ENCODE peak calls at places on chromosomes 2 and 18, in four cellular contexts. J is Panc1, M is tibial artery, N is AG09319. L is an unnamed sample.

GRCh38 chr2:202114798-202115197 is 41.7 kb downstream of the KIAA2012 start:
- DNase-seq in J (no peak), M (no peak), N (no peak), L (peak)

GRCh38 chr2:70828914-70829824 is 6.4 kb downstream of the CD207 start:
- DNase-seq in J (no peak), M (no peak), N (no peak), L (no peak)

GRCh38 chr2:219782999-219783398 is 155.6 kb downstream of the SLC4A3 start:
- DNase-seq in J (no peak), M (no peak), N (no peak), L (no peak)

GRCh38 chr2:212135739-212136138 is 402.9 kb downstream of the ERBB4 start:
- DNase-seq in J (no peak), M (no peak), N (no peak), L (no peak)

GRCh38 chr2:206211657-206212255 is 52.1 kb downstream of the EEF1B2 start:
- DNase-seq in J (no peak), M (no peak), N (peak), L (no peak)

GRCh38 chr18:76449110-76449453 is 46.0 kb downstream of the ZNF516 start:
- DNase-seq in J (no peak), M (no peak), N (no peak), L (no peak)

GRCh38 chr2:112062894-112063293 is 7.8 kb downstream of the TMEM87B start:
- DNase-seq in J (no peak), M (no peak), N (no peak), L (no peak)

GRCh38 chr2:241762933-241763369 is 13.7 kb upstream of the GAL3ST2 start:
- DNase-seq in J (no peak), M (no peak), N (no peak), L (no peak)

GRCh38 chr18:13464432-13465125 is 246.0 kb downstream of the LDLRAD4 start:
- DNase-seq in J (no peak), M (peak), N (no peak), L (peak)

GRCh38 chr2:218229239-218229638 is 12.2 kb downstream of the ARPC2 start:
- DNase-seq in J (no peak), M (peak), N (peak), L (peak)

L was measured in AML-193.